ENCODE peak calls at places on chromosomes 13 and 19, in nine cellular contexts. G is CD8-positive, alpha-beta T cell; O is breast epithelium; V is AG10803; I is WTC11; B is fibroblast of mammary gland; J is B cell; Y is heart right ventricle; E is K562. L is an unnamed sample.

GRCh38 chr19:44800461-44800860 is 8.4 kb upstream of the BCAM start:
- DNase-seq in B (peak), V (peak), E (peak), I (peak), J (peak), O (peak), Y (peak), G (peak), L (peak)

GRCh38 chr13:106858910-106859309 is 291.0 kb upstream of the ARGLU1 start:
- DNase-seq in I (no peak), O (no peak), J (no peak), B (no peak), E (no peak), G (no peak), Y (no peak), V (no peak), L (no peak)

GRCh38 chr13:90918551-90918950 is 428.9 kb upstream of the MIR17HG start:
- DNase-seq in B (peak), J (no peak), E (no peak), O (no peak), Y (no peak), G (no peak), V (no peak), I (no peak), L (no peak)

GRCh38 chr13:112443191-112444000 is 67.2 kb downstream of the SPACA7 start:
- DNase-seq in G (no peak), I (peak), E (peak), J (no peak), V (no peak), Y (no peak), O (no peak), B (no peak), L (peak)

GRCh38 chr19:9953802-9954542 is 17.7 kb upstream of the OLFM2 start:
- DNase-seq in O (no peak), B (no peak), V (no peak), E (no peak), I (no peak), Y (no peak), G (no peak), J (no peak), L (no peak)

GRCh38 chr19:38057954-38058690 is 151.1 kb downstream of the SIPA1L3 start:
- DNase-seq in B (no peak), J (no peak), Y (no peak), G (no peak), V (no peak), I (no peak), O (peak), E (no peak), L (no peak)

GRCh38 chr19:14699641-14700040 is 9.8 kb downstream of the ZNF333 start:
- DNase-seq in B (no peak), Y (no peak), J (no peak), V (no peak), I (no peak), G (no peak), O (no peak), E (no peak), L (no peak)

GRCh38 chr13:29573190-29573589 is 22.3 kb downstream of the SLC7A1 start:
- DNase-seq in I (no peak), O (no peak), B (peak), J (peak), V (peak), G (no peak), Y (no peak), E (no peak), L (no peak)

GRCh38 chr13:102017248-102017647 is 384.6 kb downstream of the FGF14 start:
- DNase-seq in I (no peak), V (no peak), G (no peak), Y (no peak), J (no peak), O (no peak), B (no peak), E (no peak), L (no peak)

GRCh38 chr13:40682449-40683240 is 16.2 kb upstream of the FOXO1 start:
- DNase-seq in V (peak), B (peak), Y (no peak), O (no peak), I (no peak), J (peak), E (no peak), G (no peak), L (no peak)

GRCh38 chr19:6042776-6043726 is 65.1 kb upstream of the RANBP3 start:
- DNase-seq in G (no peak), I (no peak), V (no peak), E (no peak), O (peak), B (no peak), J (no peak), Y (no peak), L (peak)

GRCh38 chr13:76969488-76970365 is 21.4 kb downstream of the ACOD1 start:
- DNase-seq in B (peak), E (no peak), V (peak), Y (no peak), G (no peak), I (no peak), J (no peak), O (no peak), L (no peak)

GRCh38 chr19:55486043-55486970 is 1.3 kb downstream of the NAT14 start:
- DNase-seq in G (no peak), E (no peak), Y (no peak), V (peak), O (no peak), I (no peak), J (no peak), B (peak), L (no peak)

GRCh38 chr19:47026889-47027288 is 7.3 kb downstream of the NPAS1 start:
- DNase-seq in J (no peak), Y (no peak), V (no peak), B (no peak), O (no peak), E (no peak), G (no peak), I (no peak), L (no peak)
- TF ChIP-seq CTCF in J (no peak), Y (no peak), V (no peak), B (no peak), O (no peak), E (no peak), G (no peak), I (no peak), L (no peak)

GRCh38 chr19:57578487-57579205 is at the start of gene ZNF416:
- DNase-seq in Y (peak), E (peak), O (peak), I (peak), B (peak), V (peak), J (peak), G (peak), L (peak)
- TF ChIP-seq CTCF in Y (peak), E (peak), O (peak), I (no peak), B (peak), V (peak), J (no peak), G (no peak), L (no peak)

GRCh38 chr19:47651691-47652090 is 42.8 kb downstream of the BICRA start:
- DNase-seq in G (no peak), B (no peak), Y (no peak), J (no peak), O (no peak), I (no peak), V (no peak), E (no peak), L (no peak)
- TF ChIP-seq CTCF in G (no peak), B (no peak), Y (no peak), J (no peak), O (no peak), I (no peak), V (no peak), E (no peak), L (no peak)

DNA sequence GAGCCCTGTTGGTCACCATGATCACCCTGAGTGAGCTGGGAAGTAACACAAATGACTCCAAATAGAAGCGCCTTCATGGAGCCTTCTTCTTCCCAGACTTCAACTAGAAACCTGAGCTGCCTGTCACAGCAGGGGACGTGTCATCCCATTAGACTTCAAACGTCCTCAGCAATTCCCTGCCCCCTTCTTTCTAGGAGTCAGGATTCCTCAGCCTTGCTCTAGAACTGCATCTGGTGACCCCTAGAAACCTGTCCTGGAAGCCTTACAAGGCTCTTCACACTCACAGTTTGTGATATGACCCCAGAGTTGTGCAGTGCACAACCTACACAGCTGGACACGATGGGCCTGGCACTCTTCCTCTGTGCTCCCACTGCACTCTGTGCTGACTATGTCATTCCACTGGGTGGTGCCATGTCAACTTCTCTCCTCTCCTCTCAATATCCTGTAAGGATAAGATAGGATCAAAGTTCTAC is 23.6 kb upstream of the TTYH1 start:
- DNase-seq in J (no peak), E (no peak), B (no peak), I (peak), G (no peak), O (no peak), V (no peak), Y (no peak), L (no peak)
- TF ChIP-seq CTCF in J (no peak), E (no peak), B (no peak), I (no peak), G (no peak), O (no peak), V (peak), Y (no peak), L (no peak)

GRCh38 chr13:97422118-97423054 is 11.6 kb upstream of the RAP2A start:
- DNase-seq in O (no peak), V (no peak), J (no peak), G (no peak), B (peak), Y (peak), I (no peak), E (peak), L (no peak)
- TF ChIP-seq CTCF in O (no peak), V (no peak), J (no peak), G (no peak), B (no peak), Y (no peak), I (no peak), E (no peak), L (no peak)

GRCh38 chr13:19967619-19968018 is 9.1 kb downstream of the ZMYM2 start:
- DNase-seq in O (no peak), E (no peak), G (no peak), J (no peak), B (no peak), I (no peak), V (no peak), Y (no peak), L (no peak)
- TF ChIP-seq CTCF in O (no peak), E (no peak), G (no peak), J (no peak), B (no peak), I (no peak), V (no peak), Y (no peak), L (no peak)

L was measured in natural killer cell.